ENCODE peak calls at places on chromosomes 13 and 19, in four cellular contexts. K is H9, Z is PC-9, A is IMR-90. S is an unnamed sample. For H3K4me1, the result is how much of the 10 kb centered on the place peaks cover.

GRCh38 chr19:55697069-55697440 is 22.0 kb downstream of the EPN1 start:
- DNase-seq in K (no peak), Z (no peak), A (no peak), S (no peak)

GRCh38 chr19:7159105-7159933 is 89.8 kb downstream of the ZNF557 start:
- DNase-seq in K (no peak), Z (no peak), A (peak), S (peak)

GRCh38 chr13:109610517-109610916 is 175.9 kb downstream of the IRS2 start:
- DNase-seq in K (peak), Z (peak), A (no peak), S (peak)

GRCh38 chr13:42660367-42660965 is 86.5 kb downstream of the TNFSF11 start:
- DNase-seq in K (no peak), Z (no peak), A (peak), S (no peak)

GRCh38 chr13:44306401-44307192 is 67.0 kb upstream of the SERP2 start:
- DNase-seq in K (peak), Z (peak), A (peak), S (peak)

GRCh38 chr19:58555920-58556632 is 1.2 kb upstream of the CHMP2A start:
- DNase-seq in K (no peak), Z (no peak), A (no peak), S (no peak)

GRCh38 chr19:38898788-38899446 is 501 bp downstream of the SIRT2 start:
- DNase-seq in K (no peak), Z (no peak), A (peak), S (no peak)

GRCh38 chr13:100434010-100434763 is 154.4 kb downstream of the GGACT start:
- DNase-seq in K (no peak), Z (peak), A (peak), S (no peak)

GRCh38 chr13:107043016-107043957 is 475.4 kb upstream of the ARGLU1 start:
- DNase-seq in K (no peak), Z (no peak), A (peak), S (no peak)

GRCh38 chr19:11047856-11048255 is 41.4 kb upstream of the LDLR start:
- DNase-seq in K (no peak), Z (no peak), A (no peak), S (no peak)
- H3K27ac ChIP-seq in K (no peak), Z (no peak), A (no peak), S (no peak)

GRCh38 chr13:94656766-94657165 is 55.1 kb downstream of the GPR180 start:
- DNase-seq in K (no peak), Z (peak), A (peak), S (peak)
- TF ChIP-seq CTCF in K (no peak), Z (no peak), A (peak), S (no peak)

GRCh38 chr19:2615782-2616181 is 86.7 kb downstream of the GNG7 start:
- DNase-seq in K (no peak), Z (no peak), A (no peak), S (no peak)
- H3K4me1 ChIP-seq in K (under half), Z (under half), A (under half), S (under half)

GRCh38 chr19:4108767-4109625 is 14.9 kb downstream of the MAP2K2 start:
- DNase-seq in K (no peak), Z (no peak), A (no peak), S (no peak)
- H3K27ac ChIP-seq in K (no peak), Z (no peak), A (no peak), S (no peak)

GRCh38 chr19:19137556-19138109 is 645 bp downstream of the TMEM161A start:
- DNase-seq in K (peak), Z (no peak), A (no peak), S (no peak)

GRCh38 chr19:19142347-19142746 is 4.1 kb upstream of the TMEM161A start:
- DNase-seq in K (no peak), Z (no peak), A (no peak), S (no peak)

GRCh38 chr19:19140476-19140875 is 2.2 kb upstream of the TMEM161A start:
- DNase-seq in K (peak), Z (no peak), A (peak), S (no peak)

GRCh38 chr19:19138110-19138981 is at the start of gene TMEM161A:
- DNase-seq in K (peak), Z (peak), A (peak), S (peak)

GRCh38 chr19:19139876-19140229 is 1.6 kb upstream of the TMEM161A start:
- DNase-seq in K (no peak), Z (no peak), A (no peak), S (no peak)
- TF ChIP-seq CTCF in K (peak), Z (peak), A (no peak), S (no peak)

GRCh38 chr19:47781590-47782318 is 3.3 kb downstream of the SELENOW start:
- DNase-seq in K (no peak), Z (no peak), A (no peak), S (no peak)
- H3K4me1 ChIP-seq in K (under half), Z (under half), A (under half), S (under half)

DNA sequence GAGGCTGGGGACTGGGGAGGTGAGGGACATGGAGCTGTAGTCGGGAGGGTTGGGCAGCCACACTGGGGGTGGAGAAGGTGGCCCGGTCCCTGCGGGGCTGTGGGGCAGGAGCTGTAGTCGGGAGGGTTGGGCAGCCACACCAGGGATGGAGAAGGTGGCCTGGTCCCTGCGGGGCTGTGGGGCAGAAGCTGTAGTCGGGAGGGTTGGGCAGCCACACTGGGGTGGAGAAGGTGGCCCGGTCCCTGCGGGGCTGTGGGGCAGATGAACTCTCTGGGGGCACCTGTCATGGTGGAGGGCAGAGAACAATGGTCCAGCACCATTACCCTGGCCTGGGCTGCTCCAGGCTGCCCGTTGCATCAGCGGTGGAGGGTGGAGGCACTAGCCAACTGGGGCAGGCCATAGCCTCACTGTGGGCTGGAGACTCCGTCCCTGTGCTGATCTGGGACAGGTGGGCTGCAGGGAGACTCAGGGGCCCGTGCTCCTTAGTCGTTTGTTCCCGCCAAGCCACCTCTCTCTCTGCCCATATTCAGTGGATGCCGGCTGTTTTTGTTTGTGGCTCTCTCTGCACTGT is 51.4 kb downstream of the ATP11A start:
- DNase-seq in K (no peak), Z (no peak), A (no peak), S (no peak)
- H3K27ac ChIP-seq in K (no peak), Z (no peak), A (peak), S (no peak)

S was measured in A673.